ENCODE peak calls at places on chromosomes 5 and 9, in five cellular contexts. F, J, H, A and Y are unnamed samples.

GRCh38 chr9:132584616-132585560 is 2.5 kb downstream of the BARHL1 start:
- DNase-seq in F (no peak), A (no peak), H (no peak), J (no peak), Y (no peak)

GRCh38 chr9:25421560-25421959 is 256.7 kb downstream of the TUSC1 start:
- DNase-seq in A (no peak), H (no peak), F (no peak), J (no peak), Y (no peak)

GRCh38 chr5:35339006-35339405 is 108.7 kb upstream of the PRLR start:
- DNase-seq in F (no peak), A (no peak), J (no peak), H (no peak), Y (no peak)

GRCh38 chr9:90966475-90967150 is 165.0 kb downstream of the SYK start:
- DNase-seq in J (no peak), F (no peak), A (no peak), H (no peak), Y (no peak)

GRCh38 chr9:21504894-21505293 is 22.8 kb upstream of the IFNE start:
- DNase-seq in H (no peak), F (no peak), J (no peak), A (no peak), Y (no peak)

GRCh38 chr5:67033893-67034605 is 162.6 kb downstream of the CD180 start:
- DNase-seq in F (no peak), A (no peak), H (peak), J (no peak), Y (no peak)

GRCh38 chr5:89580976-89581375 is 698.0 kb upstream of the MEF2C start:
- DNase-seq in H (no peak), J (no peak), F (no peak), A (no peak), Y (no peak)

GRCh38 chr9:114450833-114451706 is 54.2 kb downstream of the WHRN start:
- DNase-seq in F (no peak), H (no peak), J (no peak), A (peak), Y (no peak)

GRCh38 chr9:90642570-90643539 is at the start of gene DIRAS2:
- DNase-seq in J (no peak), F (peak), A (no peak), H (no peak), Y (peak)

GRCh38 chr5:57783693-57784092 is 301.1 kb upstream of the ACTBL2 start:
- DNase-seq in H (no peak), A (no peak), F (no peak), J (no peak), Y (no peak)

GRCh38 chr5:52870448-52870847 is 82.7 kb downstream of the ITGA1 start:
- DNase-seq in A (no peak), H (peak), J (no peak), F (no peak), Y (no peak)

GRCh38 chr9:87640385-87640795 is 85.5 kb upstream of the CTSL start:
- DNase-seq in J (no peak), H (no peak), A (no peak), F (peak), Y (no peak)

GRCh38 chr9:105244996-105245719 is 707 bp downstream of the SLC44A1 start:
- DNase-seq in H (no peak), A (no peak), J (peak), F (peak), Y (no peak)

GRCh38 chr5:1184481-1184880 is 16.9 kb upstream of the SLC6A19 start:
- DNase-seq in J (no peak), H (no peak), F (no peak), A (no peak), Y (no peak)

GRCh38 chr9:87122947-87123685 is 175.8 kb upstream of the GAS1 start:
- DNase-seq in A (no peak), F (no peak), J (no peak), H (no peak), Y (no peak)

GRCh38 chr5:22908129-22908528 is 55.0 kb upstream of the CDH12 start:
- DNase-seq in A (no peak), F (no peak), J (no peak), H (no peak), Y (no peak)

GRCh38 chr5:14932902-14933475 is 61.4 kb upstream of the ANKH start:
- DNase-seq in J (no peak), A (no peak), F (no peak), H (no peak), Y (no peak)

GRCh38 chr5:173629628-173630027 is 13.2 kb upstream of the BOD1 start:
- DNase-seq in A (no peak), J (peak), F (peak), H (no peak), Y (no peak)

GRCh38 chr9:137156567-137157375 is 13.1 kb downstream of the LRRC26 start:
- DNase-seq in A (no peak), H (no peak), F (peak), J (peak), Y (no peak)
- TF ChIP-seq ZBTB33 in A (no peak), H (no peak), F (no peak), J (peak), Y (no peak)

GRCh38 chr5:122170630-122171029 is 41.3 kb downstream of the ZNF474 start:
- DNase-seq in F (no peak), H (no peak), J (no peak), A (no peak), Y (no peak)
- TF ChIP-seq ZBTB33 in F (no peak), H (no peak), J (no peak), A (no peak), Y (no peak)

GRCh38 chr9:121781701-121782464 is 130.4 kb downstream of the DAB2IP start:
- DNase-seq in H (no peak), A (no peak), J (no peak), F (no peak), Y (no peak)

GRCh38 chr9:121780177-121780576 is 128.7 kb downstream of the DAB2IP start:
- DNase-seq in A (no peak), H (no peak), J (no peak), F (no peak), Y (no peak)

GRCh38 chr9:121781143-121781542 is 129.7 kb downstream of the DAB2IP start:
- DNase-seq in F (no peak), J (no peak), A (no peak), H (no peak), Y (no peak)

GRCh38 chr9:121779381-121780117 is 128.1 kb downstream of the DAB2IP start:
- DNase-seq in A (peak), J (no peak), H (no peak), F (no peak), Y (no peak)

GRCh38 chr9:121780641-121781040 is 129.2 kb downstream of the DAB2IP start:
- DNase-seq in F (no peak), H (no peak), A (no peak), J (no peak), Y (no peak)
- TF ChIP-seq ZBTB33 in F (no peak), H (no peak), A (no peak), J (no peak), Y (no peak)

DNA sequence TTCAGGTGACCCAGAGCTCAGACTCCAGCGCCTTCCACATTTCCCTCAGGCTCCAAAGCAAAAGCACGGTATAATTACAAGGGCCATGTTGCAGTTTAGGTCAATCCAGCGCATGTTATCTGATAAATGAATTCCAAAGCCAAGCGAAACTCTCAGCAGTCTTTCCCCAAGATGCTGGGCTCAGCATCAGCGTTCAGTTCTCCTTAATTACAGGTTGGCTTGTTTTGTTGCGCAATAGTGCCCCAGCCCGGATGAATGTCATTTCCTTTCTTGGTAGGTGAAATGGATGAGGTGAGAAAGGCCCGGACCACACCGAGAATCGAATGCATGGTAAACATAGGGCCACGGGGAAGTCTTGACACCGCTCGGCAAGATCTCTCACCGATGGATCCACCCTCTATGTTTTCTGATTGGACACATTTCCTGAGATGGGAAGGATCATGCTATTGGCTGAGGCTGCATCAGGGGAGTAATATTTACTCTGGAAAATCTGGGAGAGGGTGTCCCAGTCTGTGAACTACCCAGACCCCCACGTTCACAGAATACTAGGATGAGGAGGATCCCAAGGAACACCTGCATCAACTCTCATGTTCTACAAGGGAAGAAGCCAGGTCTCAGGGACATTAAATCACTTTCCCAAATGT is 221.2 kb upstream of the ANKRD55 start:
- DNase-seq in A (no peak), J (no peak), H (no peak), F (no peak), Y (no peak)
- TF ChIP-seq ZBTB33 in A (no peak), J (no peak), H (no peak), F (no peak), Y (no peak)

GRCh38 chr9:120480707-120481106 is 99.3 kb downstream of the CDK5RAP2 start:
- DNase-seq in F (no peak), H (no peak), A (no peak), J (no peak), Y (no peak)

GRCh38 chr9:120484162-120484561 is 95.8 kb downstream of the CDK5RAP2 start:
- DNase-seq in F (no peak), H (no peak), A (no peak), J (no peak), Y (no peak)

GRCh38 chr9:120481842-120482241 is 98.1 kb downstream of the CDK5RAP2 start:
- DNase-seq in H (no peak), F (no peak), A (no peak), J (no peak), Y (no peak)

GRCh38 chr9:120482424-120483186 is 97.4 kb downstream of the CDK5RAP2 start:
- DNase-seq in H (no peak), J (no peak), A (no peak), F (no peak), Y (no peak)

DNA sequence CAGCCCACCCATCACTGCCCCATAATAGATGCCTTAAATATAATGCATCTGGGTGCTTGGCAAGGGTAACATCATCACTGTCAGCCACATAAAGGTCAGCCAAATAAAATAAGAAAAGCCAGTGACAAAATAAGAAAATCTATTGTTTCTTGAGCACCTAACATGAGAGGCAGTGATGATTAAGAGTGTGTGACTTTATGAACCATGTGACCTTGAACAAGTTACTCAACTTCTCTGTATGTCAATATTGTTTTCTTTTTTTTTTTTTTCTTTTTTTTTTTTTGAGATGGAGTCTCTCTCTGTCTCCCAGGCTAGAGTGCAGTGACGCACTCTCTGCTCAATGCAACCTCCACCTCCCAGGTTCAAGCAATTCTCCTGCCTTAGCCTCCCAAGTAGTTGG is 98.7 kb downstream of the CDK5RAP2 start:
- DNase-seq in J (no peak), F (no peak), H (peak), A (no peak), Y (no peak)
- TF ChIP-seq ZBTB33 in J (no peak), F (no peak), H (no peak), A (no peak), Y (no peak)

GRCh38 chr5:142542906-142543305 is 143.0 kb downstream of the FGF1 start:
- DNase-seq in F (no peak), J (no peak), A (no peak), H (no peak), Y (no peak)
- TF ChIP-seq ZBTB33 in F (no peak), J (no peak), A (no peak), H (no peak), Y (no peak)

GRCh38 chr5:157748740-157749461 is 5.4 kb downstream of the LSM11 start:
- DNase-seq in H (no peak), J (peak), A (no peak), F (no peak), Y (no peak)
- TF ChIP-seq ZBTB33 in H (no peak), J (no peak), A (no peak), F (no peak), Y (no peak)

GRCh38 chr5:123001801-123002200 is 34.7 kb downstream of the PPIC start:
- DNase-seq in A (no peak), H (no peak), J (no peak), F (peak), Y (no peak)

GRCh38 chr5:123000731-123001130 is 35.8 kb downstream of the PPIC start:
- DNase-seq in F (no peak), J (no peak), A (no peak), H (no peak), Y (no peak)

GRCh38 chr5:122996102-122996501 is 40.4 kb downstream of the PPIC start:
- DNase-seq in A (no peak), F (no peak), H (no peak), J (no peak), Y (no peak)

GRCh38 chr5:122999947-123000563 is 36.5 kb downstream of the PPIC start:
- DNase-seq in F (no peak), J (peak), A (peak), H (peak), Y (peak)

DNA sequence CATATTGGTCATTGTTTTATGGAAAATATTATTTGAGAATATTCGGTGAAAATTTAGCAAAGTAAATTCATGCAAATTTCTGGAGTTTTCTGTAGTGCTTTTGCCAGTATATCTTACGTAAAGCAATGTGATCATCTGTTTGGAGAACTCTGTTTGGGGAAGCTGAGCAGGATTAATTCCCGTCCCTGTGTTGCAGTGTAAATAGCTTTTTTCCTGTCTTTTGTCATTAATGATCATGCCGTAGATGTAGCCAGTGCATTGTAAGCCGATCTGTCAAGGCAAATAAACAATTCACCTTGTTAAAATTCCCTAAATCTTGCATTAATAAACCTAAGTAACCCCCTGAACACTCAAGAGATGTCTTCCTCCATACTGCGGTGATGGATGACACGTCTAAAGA is 39.2 kb downstream of the PPIC start:
- DNase-seq in A (no peak), H (no peak), F (no peak), J (no peak), Y (no peak)
- TF ChIP-seq ZBTB33 in A (no peak), H (no peak), F (no peak), J (no peak), Y (no peak)

DNA sequence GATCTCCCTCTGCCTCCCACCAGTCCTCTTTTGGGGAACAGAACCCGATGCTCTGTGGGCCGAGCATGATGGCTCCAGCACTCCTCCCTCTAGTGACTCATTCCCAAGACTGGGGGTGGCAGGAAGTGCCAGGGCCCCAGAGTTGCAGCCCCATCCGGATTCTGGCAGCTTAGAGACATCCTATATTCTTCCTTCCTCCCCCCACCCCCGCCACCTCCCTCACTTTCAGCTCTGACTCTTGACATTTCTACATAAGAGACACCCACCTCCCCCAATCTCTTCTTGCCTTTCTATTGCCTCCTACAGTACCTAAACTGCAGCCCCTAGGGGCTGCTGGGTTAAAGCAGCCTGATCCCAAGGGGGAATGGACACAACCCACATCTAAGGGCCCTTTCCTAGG is 47.1 kb upstream of the MATR3 start:
- DNase-seq in A (no peak), J (peak), F (no peak), H (no peak), Y (no peak)
- TF ChIP-seq ZBTB33 in A (no peak), J (no peak), F (no peak), H (no peak), Y (no peak)